ENCODE peak calls at places on chromosomes 13 and 19, in four cellular contexts. One of them, this sample, is unnamed.

GRCh38 chr13:98252931-98253470 is 75.9 kb upstream of the RNF113B start:
- DNase-seq in body of pancreas: no peak
- DNase-seq in breast epithelium: no peak
- DNase-seq in posterior cingulate gyrus: no peak
- DNase-seq in this sample: no peak

GRCh38 chr13:97440598-97440997 is 6.6 kb downstream of the RAP2A start:
- DNase-seq in body of pancreas: no peak
- DNase-seq in posterior cingulate gyrus: no peak
- DNase-seq in breast epithelium: no peak
- DNase-seq in this sample: no peak

GRCh38 chr19:4134351-4134750 is 10.4 kb upstream of the MAP2K2 start:
- DNase-seq in posterior cingulate gyrus: no peak
- DNase-seq in body of pancreas: no peak
- DNase-seq in breast epithelium: no peak
- DNase-seq in this sample: no peak

GRCh38 chr13:20969182-20969581 is 66.6 kb upstream of the XPO4 start:
- DNase-seq in breast epithelium: no peak
- DNase-seq in body of pancreas: no peak
- DNase-seq in posterior cingulate gyrus: no peak
- DNase-seq in this sample: no peak

GRCh38 chr13:48653074-48654054 is at the start of gene CYSLTR2:
- DNase-seq in breast epithelium: no peak
- DNase-seq in posterior cingulate gyrus: no peak
- DNase-seq in body of pancreas: no peak
- DNase-seq in this sample: peak; percentile 98

GRCh38 chr19:38006361-38007045 is 99.5 kb downstream of the SIPA1L3 start:
- DNase-seq in breast epithelium: no peak
- DNase-seq in body of pancreas: no peak
- DNase-seq in posterior cingulate gyrus: no peak
- DNase-seq in this sample: peak; percentile 60

GRCh38 chr13:43196750-43197149 is 173.4 kb downstream of the DNAJC15 start:
- DNase-seq in breast epithelium: no peak
- DNase-seq in body of pancreas: no peak
- DNase-seq in posterior cingulate gyrus: no peak
- DNase-seq in this sample: no peak

GRCh38 chr13:31267126-31267784 is 67.5 kb downstream of the B3GLCT start:
- DNase-seq in posterior cingulate gyrus: no peak
- DNase-seq in body of pancreas: no peak
- DNase-seq in breast epithelium: no peak
- DNase-seq in this sample: no peak

GRCh38 chr13:101307181-101307701 is 109.1 kb downstream of the NALCN start:
- DNase-seq in body of pancreas: no peak
- DNase-seq in breast epithelium: no peak
- DNase-seq in posterior cingulate gyrus: no peak
- DNase-seq in this sample: peak; percentile 3

GRCh38 chr13:114067381-114067885 is 65.0 kb downstream of the RASA3 start:
- DNase-seq in breast epithelium: no peak
- DNase-seq in body of pancreas: no peak
- DNase-seq in posterior cingulate gyrus: peak; percentile 51
- DNase-seq in this sample: peak; percentile 98

GRCh38 chr19:29285878-29286277 is 72.9 kb upstream of the UQCRFS1 start:
- DNase-seq in body of pancreas: no peak
- DNase-seq in breast epithelium: no peak
- DNase-seq in posterior cingulate gyrus: peak; percentile 92
- DNase-seq in this sample: peak; percentile 79

GRCh38 chr13:77637583-77637982 is 59.9 kb upstream of the SLAIN1 start:
- DNase-seq in breast epithelium: no peak
- DNase-seq in posterior cingulate gyrus: no peak
- DNase-seq in body of pancreas: no peak
- DNase-seq in this sample: no peak

GRCh38 chr19:44692379-44692721 is 6.6 kb upstream of the CEACAM16 start:
- DNase-seq in body of pancreas: no peak
- DNase-seq in posterior cingulate gyrus: no peak
- DNase-seq in breast epithelium: no peak
- DNase-seq in this sample: no peak

GRCh38 chr19:55460670-55461258 is 678 bp downstream of the ISOC2 start:
- DNase-seq in breast epithelium: peak; percentile 77
- DNase-seq in posterior cingulate gyrus: peak; percentile 91
- DNase-seq in body of pancreas: peak; percentile 87
- DNase-seq in this sample: peak; percentile 56

GRCh38 chr13:102978168-102978567 is 88.0 kb downstream of the SLC10A2 start:
- DNase-seq in posterior cingulate gyrus: no peak
- DNase-seq in breast epithelium: no peak
- DNase-seq in body of pancreas: no peak
- DNase-seq in this sample: no peak

GRCh38 chr19:38197937-38198704 is 25.9 kb downstream of the DPF1 start:
- DNase-seq in body of pancreas: no peak
- DNase-seq in posterior cingulate gyrus: no peak
- DNase-seq in breast epithelium: no peak
- DNase-seq in this sample: no peak

GRCh38 chr19:29262085-29262484 is 49.1 kb upstream of the UQCRFS1 start:
- DNase-seq in body of pancreas: no peak
- DNase-seq in breast epithelium: no peak
- DNase-seq in posterior cingulate gyrus: no peak
- DNase-seq in this sample: no peak

GRCh38 chr19:3136684-3137055 is 837 bp downstream of the GNA15 start:
- DNase-seq in body of pancreas: no peak
- DNase-seq in posterior cingulate gyrus: peak; percentile 57
- DNase-seq in breast epithelium: no peak
- DNase-seq in this sample: no peak

GRCh38 chr13:72255908-72256307 is 388.9 kb upstream of the DACH1 start:
- DNase-seq in posterior cingulate gyrus: peak; percentile 40
- DNase-seq in body of pancreas: peak; percentile 56
- DNase-seq in breast epithelium: no peak
- DNase-seq in this sample: no peak

GRCh38 chr13:23554000-23554399 is 16.2 kb upstream of the TNFRSF19 start:
- DNase-seq in body of pancreas: no peak
- DNase-seq in posterior cingulate gyrus: no peak
- DNase-seq in breast epithelium: no peak
- DNase-seq in this sample: no peak

GRCh38 chr19:18915639-18916038 is 3.5 kb downstream of the COPE start:
- DNase-seq in breast epithelium: no peak
- DNase-seq in posterior cingulate gyrus: peak; percentile 96
- DNase-seq in body of pancreas: peak; percentile 42
- DNase-seq in this sample: peak; percentile 66

GRCh38 chr19:51514866-51515481 is 13.4 kb upstream of the SIGLEC12 start:
- DNase-seq in body of pancreas: no peak
- DNase-seq in posterior cingulate gyrus: no peak
- DNase-seq in breast epithelium: no peak
- DNase-seq in this sample: peak; percentile 86

GRCh38 chr19:43739836-43740235 is 14.9 kb downstream of the SMG9 start:
- DNase-seq in breast epithelium: peak; percentile 64
- DNase-seq in body of pancreas: no peak
- DNase-seq in posterior cingulate gyrus: no peak
- DNase-seq in this sample: no peak

GRCh38 chr19:29417048-29417447 is 108.7 kb upstream of the VSTM2B start:
- DNase-seq in breast epithelium: no peak
- DNase-seq in posterior cingulate gyrus: no peak
- DNase-seq in body of pancreas: no peak
- DNase-seq in this sample: no peak

GRCh38 chr13:41588899-41589298 is 131.5 kb downstream of the RGCC start:
- DNase-seq in posterior cingulate gyrus: no peak
- DNase-seq in breast epithelium: no peak
- DNase-seq in body of pancreas: no peak
- DNase-seq in this sample: peak; percentile 78

GRCh38 chr13:80382576-80382975 is 41.6 kb upstream of the SPRY2 start:
- DNase-seq in posterior cingulate gyrus: no peak
- DNase-seq in breast epithelium: no peak
- DNase-seq in body of pancreas: no peak
- DNase-seq in this sample: no peak

GRCh38 chr19:49929121-49929610 is at the start of the genes ATF5 and NUP62:
- DNase-seq in body of pancreas: peak; percentile 86
- DNase-seq in posterior cingulate gyrus: peak; percentile 97
- DNase-seq in breast epithelium: peak; percentile 77
- DNase-seq in this sample: peak; percentile 93

GRCh38 chr13:96806750-96807149 is 187.5 kb downstream of the OXGR1 start:
- DNase-seq in body of pancreas: no peak
- DNase-seq in breast epithelium: no peak
- DNase-seq in posterior cingulate gyrus: no peak
- DNase-seq in this sample: no peak

GRCh38 chr19:18107235-18108083 is 9.9 kb downstream of the MAST3 start:
- DNase-seq in body of pancreas: no peak
- DNase-seq in posterior cingulate gyrus: peak; percentile 53
- DNase-seq in breast epithelium: no peak
- DNase-seq in this sample: peak; percentile 97

GRCh38 chr13:85825454-85825853 is 26.2 kb upstream of the SLITRK6 start:
- DNase-seq in posterior cingulate gyrus: no peak
- DNase-seq in breast epithelium: no peak
- DNase-seq in body of pancreas: no peak
- DNase-seq in this sample: no peak

GRCh38 chr13:46341112-46341711 is 45.8 kb downstream of the RUBCNL start:
- DNase-seq in breast epithelium: no peak
- DNase-seq in body of pancreas: no peak
- DNase-seq in posterior cingulate gyrus: no peak
- DNase-seq in this sample: peak; percentile 92

GRCh38 chr19:12244370-12244769 is 50.3 kb downstream of the ZNF44 start:
- DNase-seq in breast epithelium: no peak
- DNase-seq in body of pancreas: no peak
- DNase-seq in posterior cingulate gyrus: no peak
- DNase-seq in this sample: no peak

GRCh38 chr19:36140289-36141038 is 598 bp downstream of the CAPNS1 start:
- DNase-seq in breast epithelium: peak; percentile 44
- DNase-seq in body of pancreas: peak; percentile 35
- DNase-seq in posterior cingulate gyrus: peak; percentile 88
- DNase-seq in this sample: peak; percentile 48

GRCh38 chr13:98142427-98143156 is at the start of gene FARP1:
- DNase-seq in posterior cingulate gyrus: peak; percentile 94
- DNase-seq in breast epithelium: peak; percentile 62
- DNase-seq in body of pancreas: peak; percentile 90
- DNase-seq in this sample: no peak

GRCh38 chr19:10744848-10745293 is 27.0 kb downstream of the DNM2 start:
- DNase-seq in posterior cingulate gyrus: peak; percentile 53
- DNase-seq in body of pancreas: no peak
- DNase-seq in breast epithelium: no peak
- DNase-seq in this sample: no peak

This sample was measured in MV-4-11.